ENCODE peak calls at places on chromosome 3, in seven cellular contexts. E is stimulated activated CD8-positive, alpha-beta memory T cell treated with anti-CD3 and anti-CD28 coated beads, Interleukin-12 subunit alpha, Interleukin-12 subunit beta, amount 100 ng/mL, for 1 hour; I is dermis blood vessel endothelial cell; L is NCI-H1105 treated with DMSO at 0.1 percent for 48 hours; V is upper lobe of left lung; T is mammary epithelial cell; J is PC-3. O is an unnamed sample.
A peak's percentile ranks its signal among the peaks of the same experiment; 100 is the strongest.

GRCh38 chr3:156174229-156174847 is 54.0 kb downstream of the KCNAB1 start:
- DNase-seq in I (peak; percentile 74), T (peak; percentile 44), E (no peak), J (peak; percentile 65), V (no peak), L (no peak), O (no peak)

GRCh38 chr3:60555704-60556340 is 695.4 kb downstream of the FHIT start:
- DNase-seq in L (no peak), T (peak; percentile 80), I (no peak), V (no peak), E (no peak), J (peak; percentile 65), O (no peak)

GRCh38 chr3:98209244-98209643 is 42.7 kb downstream of the OR5H15 start:
- DNase-seq in V (no peak), J (no peak), I (no peak), T (no peak), E (no peak), L (no peak), O (no peak)

GRCh38 chr3:43405888-43406636 is 119.7 kb downstream of the SNRK start:
- DNase-seq in E (no peak), V (no peak), J (no peak), I (peak; percentile 80), L (no peak), T (no peak), O (no peak)

GRCh38 chr3:180049391-180049790 is 12.7 kb upstream of the PEX5L start:
- DNase-seq in L (no peak), J (no peak), E (no peak), T (no peak), I (no peak), V (no peak), O (no peak)

GRCh38 chr3:42979044-42979962 is at the start of gene GASK1A:
- DNase-seq in I (peak; percentile 8), E (no peak), L (peak; percentile 15), J (peak; percentile 53), T (peak; percentile 30), V (peak; percentile 35), O (no peak)

GRCh38 chr3:95775486-95776094 is 1038.8 kb upstream of the EPHA6 start:
- DNase-seq in V (no peak), E (no peak), T (no peak), I (no peak), J (no peak), L (no peak), O (no peak)

GRCh38 chr3:45224824-45225464 is 1.1 kb downstream of the TMEM158 start:
- DNase-seq in L (peak; percentile 27), J (peak; percentile 73), I (peak; percentile 87), V (peak; percentile 83), E (no peak), T (peak; percentile 55), O (no peak)

GRCh38 chr3:99720985-99721632 is 82.7 kb downstream of the COL8A1 start:
- DNase-seq in I (peak; percentile 50), J (peak; percentile 82), L (peak; percentile 93), T (peak; percentile 47), E (no peak), V (peak; percentile 47), O (no peak)

GRCh38 chr3:11085078-11085840 is 69.0 kb upstream of the HRH1 start:
- DNase-seq in E (no peak), I (no peak), J (peak; percentile 50), T (peak; percentile 17), V (no peak), L (no peak), O (no peak)

GRCh38 chr3:177443469-177443868 is 246.2 kb upstream of the TBL1XR1 start:
- DNase-seq in V (no peak), L (no peak), E (no peak), T (peak; percentile 79), J (peak; percentile 89), I (peak; percentile 12), O (no peak)

GRCh38 chr3:72233571-72233970 is 448.6 kb upstream of the PROK2 start:
- DNase-seq in V (no peak), E (no peak), L (no peak), J (no peak), T (no peak), I (no peak), O (no peak)

GRCh38 chr3:166554006-166554405 is 716.8 kb upstream of the BCHE start:
- DNase-seq in J (no peak), V (no peak), T (no peak), E (no peak), I (no peak), L (no peak), O (no peak)

GRCh38 chr3:93931597-93932229 is 42.0 kb downstream of the PROS1 start:
- DNase-seq in V (no peak), J (no peak), E (no peak), L (no peak), T (no peak), I (no peak), O (no peak)

GRCh38 chr3:164208846-164209245 is 869.5 kb downstream of the SI start:
- DNase-seq in V (no peak), L (no peak), E (no peak), J (no peak), I (no peak), T (no peak), O (no peak)

GRCh38 chr3:13200951-13201350 is 127.7 kb upstream of the IQSEC1 start:
- DNase-seq in L (no peak), J (no peak), V (no peak), I (peak; percentile 38), T (no peak), E (no peak), O (no peak)

GRCh38 chr3:134711284-134711683 is 60.5 kb upstream of the KY start:
- DNase-seq in J (peak; percentile 15), E (no peak), V (no peak), T (no peak), L (no peak), I (peak; percentile 10), O (no peak)

GRCh38 chr3:156551746-156552145 is 3.2 kb downstream of the SSR3 start:
- DNase-seq in L (no peak), J (peak; percentile 76), V (no peak), E (no peak), T (peak; percentile 57), I (peak; percentile 69), O (no peak)

GRCh38 chr3:176714034-176714433 is 483.2 kb downstream of the TBL1XR1 start:
- DNase-seq in T (no peak), I (no peak), J (no peak), V (no peak), L (no peak), E (no peak), O (no peak)

GRCh38 chr3:16103472-16103871 is 71.0 kb upstream of the GALNT15 start:
- DNase-seq in L (no peak), T (no peak), V (no peak), J (no peak), E (no peak), I (no peak), O (no peak)

GRCh38 chr3:179512398-179512797 is 50.3 kb upstream of the ACTL6A start:
- DNase-seq in T (no peak), V (no peak), I (no peak), J (no peak), L (no peak), E (no peak), O (no peak)